ENCODE peak calls at places on chromosomes 5 and 9, in six cellular contexts. E, Z, F, K, W and R are unnamed samples.
A peak's percentile ranks its signal among the peaks of the same experiment; 100 is the strongest.

GRCh38 chr9:92010705-92011536 is 60.9 kb upstream of the ROR2 start:
- DNase-seq in K (no peak), W (no peak), F (no peak), E (no peak), Z (no peak), R (no peak)

GRCh38 chr9:114938687-114939575 is 8.5 kb upstream of the TNFSF8 start:
- DNase-seq in F (no peak), K (no peak), E (no peak), W (no peak), Z (no peak), R (no peak)

GRCh38 chr5:173941102-173941501 is 47.9 kb upstream of the C5orf47 start:
- DNase-seq in W (no peak), K (no peak), F (no peak), E (no peak), Z (no peak), R (no peak)

GRCh38 chr9:115593587-115594091 is 475.7 kb upstream of the TNC start:
- DNase-seq in K (no peak), Z (peak; percentile 19), E (peak; percentile 62), F (peak; percentile 74), W (no peak), R (peak; percentile 32)

GRCh38 chr9:127545196-127546124 is 66.6 kb upstream of the STXBP1 start:
- DNase-seq in K (peak; percentile 61), W (peak; percentile 71), F (peak; percentile 82), Z (no peak), E (peak; percentile 90), R (no peak)

GRCh38 chr9:78386746-78387145 is 89.8 kb downstream of the PSAT1 start:
- DNase-seq in K (no peak), Z (no peak), F (no peak), E (no peak), W (no peak), R (no peak)

GRCh38 chr9:136399176-136400037 is 563 bp downstream of the SNAPC4 start:
- DNase-seq in F (peak; percentile 51), E (no peak), W (no peak), Z (peak; percentile 39), K (no peak), R (no peak)

GRCh38 chr9:133635903-133636531 is at the start of gene DBH:
- DNase-seq in Z (no peak), W (no peak), F (peak; percentile 21), E (no peak), K (no peak), R (no peak)

GRCh38 chr5:24765219-24765618 is 120.4 kb upstream of the CDH10 start:
- DNase-seq in W (no peak), E (no peak), K (no peak), F (no peak), Z (no peak), R (no peak)

GRCh38 chr5:14464661-14465060 is 116.9 kb upstream of the OTULINL start:
- DNase-seq in F (peak; percentile 94), W (peak; percentile 92), Z (no peak), K (no peak), E (no peak), R (no peak)

GRCh38 chr5:120545951-120546350 is 81.9 kb downstream of the PRR16 start:
- DNase-seq in K (no peak), F (no peak), W (no peak), Z (no peak), E (no peak), R (no peak)

GRCh38 chr5:149596712-149597111 is 15.4 kb downstream of the ARHGEF37 start:
- DNase-seq in E (no peak), K (no peak), Z (no peak), F (no peak), W (no peak), R (no peak)

GRCh38 chr9:95230046-95230445 is 87.5 kb downstream of the FANCC start:
- DNase-seq in K (no peak), Z (no peak), E (no peak), F (no peak), W (no peak), R (no peak)

GRCh38 chr5:94618029-94618492 is 343 bp downstream of the KIAA0825 start:
- DNase-seq in Z (peak; percentile 23), F (peak; percentile 79), E (peak; percentile 70), W (peak; percentile 29), K (no peak), R (peak; percentile 3)

GRCh38 chr5:61474746-61475145 is 142.7 kb downstream of the ZSWIM6 start:
- DNase-seq in Z (no peak), E (no peak), W (no peak), F (no peak), K (no peak), R (no peak)

GRCh38 chr5:128271071-128271470 is 187.5 kb downstream of the SLC12A2 start:
- DNase-seq in W (no peak), F (no peak), E (no peak), Z (no peak), K (no peak), R (no peak)

GRCh38 chr5:133895979-133896378 is 72.4 kb downstream of the C5orf15 start:
- DNase-seq in F (no peak), Z (no peak), W (no peak), E (peak; percentile 17), K (no peak), R (no peak)

GRCh38 chr5:38426986-38427950 is 129.2 kb downstream of the LIFR start:
- DNase-seq in Z (no peak), F (peak; percentile 27), W (no peak), E (peak; percentile 22), K (no peak), R (no peak)

GRCh38 chr9:73216016-73216415 is 64.4 kb downstream of the ANXA1 start:
- DNase-seq in E (no peak), K (no peak), W (no peak), Z (no peak), F (no peak), R (no peak)

GRCh38 chr5:72556351-72557146 is 49.3 kb upstream of the ZNF366 start:
- DNase-seq in E (no peak), K (peak; percentile 58), W (peak; percentile 87), F (peak; percentile 44), Z (peak; percentile 50), R (no peak)